ENCODE peak calls at places on chromosomes 7 and 10, in eight cellular contexts. M is mesothelial cell of epicardium; Z is A549; E is GM20000; B is Kasumi-1; N is stimulated activated CD8-positive, alpha-beta memory T cell treated with anti-CD3 and anti-CD28 coated beads, Interleukin-2, amount 100 ng/mL, for 48 hours; L is activated CD4-positive, alpha-beta T cell treated with anti-CD3 and anti-CD28 coated beads, Interleukin-2, amount 10 ng/mL, durations not matched to agents 7 days and 5 days; T is upper lobe of right lung. R is an unnamed sample.

GRCh38 chr7:21305455-21306235 is 122.2 kb upstream of the SP4 start:
- DNase-seq in M (no peak), Z (no peak), E (no peak), B (no peak), N (no peak), L (no peak), T (no peak), R (no peak)

GRCh38 chr10:58264780-58265179 is 2.9 kb downstream of the IPMK start:
- DNase-seq in M (no peak), Z (no peak), E (no peak), B (peak), N (no peak), L (no peak), T (no peak), R (no peak)

GRCh38 chr7:25009271-25009670 is 29.3 kb upstream of the OSBPL3 start:
- DNase-seq in M (no peak), Z (no peak), E (no peak), B (no peak), N (no peak), L (no peak), T (no peak), R (no peak)

GRCh38 chr10:69504576-69505250 is 53.4 kb downstream of the TSPAN15 start:
- DNase-seq in M (no peak), Z (no peak), E (no peak), B (no peak), N (no peak), L (no peak), T (no peak), R (no peak)

GRCh38 chr10:44925224-44925623 is 14.1 kb downstream of the TMEM72 start:
- DNase-seq in M (no peak), Z (no peak), E (no peak), B (peak), N (no peak), L (no peak), T (no peak), R (no peak)

GRCh38 chr7:112143151-112143550 is 63.0 kb downstream of the DOCK4 start:
- DNase-seq in M (no peak), Z (no peak), E (no peak), B (no peak), N (no peak), L (no peak), T (no peak), R (no peak)

GRCh38 chr10:48604408-48605263 is at the start of gene ARHGAP22:
- DNase-seq in M (no peak), Z (peak), E (peak), B (no peak), N (no peak), L (no peak), T (peak), R (no peak)

GRCh38 chr10:129715805-129716785 is 248.0 kb downstream of the EBF3 start:
- DNase-seq in M (no peak), Z (no peak), E (no peak), B (peak), N (no peak), L (no peak), T (no peak), R (no peak)

GRCh38 chr7:140697447-140698143 is 1.1 kb downstream of the NDUFB2 start:
- DNase-seq in M (no peak), Z (no peak), E (no peak), B (no peak), N (no peak), L (no peak), T (no peak), R (no peak)

GRCh38 chr10:31274310-31274709 is 44.7 kb upstream of the ZEB1 start:
- DNase-seq in M (no peak), Z (no peak), E (no peak), B (no peak), N (no peak), L (no peak), T (no peak), R (no peak)

GRCh38 chr7:150361807-150362621 is 6.6 kb upstream of the REPIN1 start:
- DNase-seq in M (no peak), Z (no peak), E (no peak), B (no peak), N (no peak), L (no peak), T (peak), R (no peak)